ENCODE peak calls at places on chromosomes 4 and X, in five cellular contexts. S is HepG2, P is NT2/D1, H is GM12878, Y is H1. O is an unnamed sample.

GRCh38 chr4:46656071-46656470 is 253.0 kb downstream of the COX7B2 start:
- DNase-seq in H (no peak), P (no peak), S (no peak), Y (no peak), O (no peak)

GRCh38 chr4:87011340-87012034 is 76.7 kb downstream of the AFF1 start:
- DNase-seq in S (no peak), P (peak), Y (no peak), H (no peak), O (no peak)

GRCh38 chr4:106987314-106987713 is 48.8 kb downstream of the DKK2 start:
- DNase-seq in Y (no peak), H (no peak), S (no peak), P (no peak), O (no peak)

GRCh38 chr4:112184438-112184837 is 39.2 kb downstream of the FAM241A start:
- DNase-seq in P (no peak), Y (no peak), H (no peak), S (no peak), O (no peak)

GRCh38 chr4:21884615-21885014 is 64.0 kb downstream of the KCNIP4 start:
- DNase-seq in H (no peak), P (no peak), Y (no peak), S (no peak), O (no peak)

GRCh38 chr4:74539043-74539790 is 94.3 kb downstream of the AREG start:
- DNase-seq in H (no peak), P (no peak), Y (no peak), S (peak), O (no peak)

GRCh38 chr4:78592104-78592783 is 40.7 kb downstream of the ANXA3 start:
- DNase-seq in Y (no peak), S (no peak), H (no peak), P (peak), O (peak)

GRCh38 chr4:721261-722171 is 15.9 kb downstream of the PCGF3 start:
- DNase-seq in S (no peak), P (no peak), H (no peak), Y (no peak), O (no peak)

GRCh38 chr4:98838977-98839618 is 89.8 kb downstream of the EIF4E start:
- DNase-seq in P (no peak), S (no peak), Y (no peak), H (no peak), O (no peak)

GRCh38 chr4:25702848-25703247 is 47.2 kb downstream of the SLC34A2 start:
- DNase-seq in P (no peak), Y (no peak), H (no peak), S (no peak), O (no peak)

GRCh38 chr4:125702406-125702805 is 387.7 kb downstream of the FAT4 start:
- DNase-seq in S (no peak), H (no peak), Y (no peak), P (no peak), O (no peak)

GRCh38 chrX:18872621-18873020 is 111.3 kb downstream of the PHKA2 start:
- DNase-seq in H (no peak), Y (no peak), S (no peak), P (no peak), O (no peak)

GRCh38 chr4:15197005-15197404 is 194.7 kb downstream of the CPEB2 start:
- DNase-seq in S (peak), H (no peak), P (peak), Y (no peak), O (peak)

GRCh38 chrX:56462389-56462788 is 101.0 kb upstream of the UBQLN2 start:
- DNase-seq in P (no peak), H (no peak), Y (no peak), S (no peak), O (no peak)

GRCh38 chr4:158722917-158723793 is at the start of gene PPID:
- DNase-seq in H (peak), Y (peak), S (peak), P (peak), O (peak)

GRCh38 chr4:99887837-99888236 is 6.4 kb downstream of the LAMTOR3 start:
- DNase-seq in H (no peak), S (no peak), P (no peak), Y (no peak), O (no peak)

GRCh38 chr4:7412586-7412975 is 22.1 kb downstream of the PSAPL1 start:
- DNase-seq in P (no peak), S (no peak), H (no peak), Y (no peak), O (no peak)

GRCh38 chr4:112978691-112979472 is 70.6 kb upstream of the ANK2 start:
- DNase-seq in H (no peak), S (no peak), Y (no peak), P (no peak), O (no peak)

GRCh38 chr4:6217716-6218381 is 17.5 kb upstream of the JAKMIP1 start:
- DNase-seq in S (no peak), H (peak), Y (no peak), P (no peak), O (no peak)

GRCh38 chr4:26779674-26780073 is 81.0 kb upstream of the STIM2 start:
- DNase-seq in P (no peak), S (no peak), H (no peak), Y (no peak), O (no peak)

GRCh38 chr4:98522062-98522461 is 136.3 kb downstream of the TSPAN5 start:
- DNase-seq in H (no peak), S (no peak), P (no peak), Y (no peak), O (no peak)

GRCh38 chr4:150164055-150164454 is 85.8 kb downstream of the DCLK2 start:
- DNase-seq in Y (no peak), S (no peak), P (no peak), H (no peak), O (no peak)

GRCh38 chrX:50770702-50771101 is 43.3 kb downstream of the SHROOM4 start:
- DNase-seq in P (no peak), H (no peak), Y (no peak), S (peak), O (no peak)

GRCh38 chrX:114976321-114976720 is 41.1 kb downstream of the IL13RA2 start:
- DNase-seq in H (no peak), Y (no peak), S (no peak), P (no peak), O (no peak)

GRCh38 chr4:121277194-121278105 is 103.4 kb downstream of the QRFPR start:
- DNase-seq in S (peak), P (no peak), H (no peak), Y (no peak), O (peak)

GRCh38 chrX:41142130-41142529 is 56.9 kb downstream of the USP9X start:
- DNase-seq in S (no peak), H (no peak), Y (no peak), P (no peak), O (no peak)
- TF ChIP-seq SUZ12 in S (no peak), H (no peak), Y (no peak), P (no peak), O (no peak)

GRCh38 chrX:132676102-132676501 is 187.3 kb upstream of the MBNL3 start:
- DNase-seq in H (no peak), Y (no peak), S (no peak), P (no peak), O (no peak)

GRCh38 chrX:132676561-132677186 is 187.8 kb upstream of the MBNL3 start:
- DNase-seq in Y (no peak), P (no peak), H (no peak), S (no peak), O (peak)

GRCh38 chrX:132669142-132669541 is 180.3 kb upstream of the MBNL3 start:
- DNase-seq in Y (no peak), S (no peak), H (no peak), P (no peak), O (no peak)

GRCh38 chrX:132665676-132666075 is 176.8 kb upstream of the MBNL3 start:
- DNase-seq in H (no peak), P (no peak), S (no peak), Y (no peak), O (no peak)

GRCh38 chrX:132671229-132671641 is 182.4 kb upstream of the MBNL3 start:
- DNase-seq in S (no peak), P (peak), H (no peak), Y (peak), O (no peak)
- TF ChIP-seq SUZ12 in S (no peak), P (no peak), H (no peak), Y (no peak), O (no peak)

DNA sequence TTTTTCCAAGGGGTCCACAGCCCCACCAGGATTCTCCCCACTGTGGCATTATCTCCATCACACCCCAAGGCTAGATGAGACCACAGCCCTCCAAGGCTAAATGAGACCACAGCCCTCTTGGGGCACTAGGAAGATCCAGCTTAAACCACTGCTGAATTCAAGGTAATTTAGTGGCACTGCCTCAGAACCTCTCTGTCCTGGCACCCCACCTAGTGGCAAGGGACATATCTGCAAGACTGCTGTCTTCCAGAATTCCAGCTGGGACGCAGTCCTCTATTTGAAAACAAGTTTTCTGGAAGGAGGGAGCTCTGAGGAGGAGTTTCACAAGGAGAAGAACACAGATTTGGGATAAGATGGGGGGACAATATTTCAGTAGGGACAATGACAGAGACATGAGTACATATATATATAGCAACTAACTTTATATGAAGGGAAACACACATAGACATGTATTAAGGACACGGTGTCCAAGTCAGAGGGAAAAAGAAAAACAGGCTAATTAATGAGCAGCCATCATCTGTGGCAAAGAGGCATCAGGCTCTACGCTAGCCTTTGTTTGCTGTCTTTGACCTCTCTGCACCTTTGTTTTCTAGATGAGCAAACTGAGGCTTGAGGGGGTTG is 9.3 kb downstream of the CETN2 start:
- DNase-seq in P (peak), S (peak), H (no peak), Y (peak), O (peak)
- TF ChIP-seq SUZ12 in P (no peak), S (no peak), H (no peak), Y (no peak), O (no peak)

DNA sequence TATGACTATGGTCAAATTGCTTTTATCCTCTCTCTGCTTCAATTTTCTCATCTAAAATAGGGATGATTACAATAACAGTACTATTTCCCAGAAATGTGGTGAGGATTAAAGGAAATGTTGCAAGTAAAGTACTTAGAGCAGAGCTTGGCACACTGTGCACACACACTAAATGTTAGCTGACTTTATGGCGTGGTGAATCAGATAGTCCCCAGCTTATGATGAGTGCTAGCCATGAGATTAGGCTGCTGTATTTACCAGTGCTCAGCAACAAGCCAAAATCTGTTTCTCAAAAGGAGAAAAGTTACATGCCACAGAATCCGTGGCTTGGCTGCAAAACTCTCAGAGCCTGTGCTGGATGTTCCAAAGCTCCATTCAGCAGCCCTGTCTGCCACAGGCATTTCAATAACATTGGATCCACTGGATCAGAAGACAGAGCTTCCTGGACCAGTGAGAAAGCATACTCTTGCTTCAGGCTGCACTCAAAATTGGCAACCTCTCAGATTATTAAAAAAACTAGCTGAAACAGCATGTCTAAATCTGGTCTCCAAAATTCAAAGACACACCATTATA is 12.7 kb upstream of the STBD1 start:
- DNase-seq in P (no peak), S (no peak), H (no peak), Y (no peak), O (no peak)
- TF ChIP-seq SUZ12 in P (no peak), S (no peak), H (no peak), Y (no peak), O (no peak)

DNA sequence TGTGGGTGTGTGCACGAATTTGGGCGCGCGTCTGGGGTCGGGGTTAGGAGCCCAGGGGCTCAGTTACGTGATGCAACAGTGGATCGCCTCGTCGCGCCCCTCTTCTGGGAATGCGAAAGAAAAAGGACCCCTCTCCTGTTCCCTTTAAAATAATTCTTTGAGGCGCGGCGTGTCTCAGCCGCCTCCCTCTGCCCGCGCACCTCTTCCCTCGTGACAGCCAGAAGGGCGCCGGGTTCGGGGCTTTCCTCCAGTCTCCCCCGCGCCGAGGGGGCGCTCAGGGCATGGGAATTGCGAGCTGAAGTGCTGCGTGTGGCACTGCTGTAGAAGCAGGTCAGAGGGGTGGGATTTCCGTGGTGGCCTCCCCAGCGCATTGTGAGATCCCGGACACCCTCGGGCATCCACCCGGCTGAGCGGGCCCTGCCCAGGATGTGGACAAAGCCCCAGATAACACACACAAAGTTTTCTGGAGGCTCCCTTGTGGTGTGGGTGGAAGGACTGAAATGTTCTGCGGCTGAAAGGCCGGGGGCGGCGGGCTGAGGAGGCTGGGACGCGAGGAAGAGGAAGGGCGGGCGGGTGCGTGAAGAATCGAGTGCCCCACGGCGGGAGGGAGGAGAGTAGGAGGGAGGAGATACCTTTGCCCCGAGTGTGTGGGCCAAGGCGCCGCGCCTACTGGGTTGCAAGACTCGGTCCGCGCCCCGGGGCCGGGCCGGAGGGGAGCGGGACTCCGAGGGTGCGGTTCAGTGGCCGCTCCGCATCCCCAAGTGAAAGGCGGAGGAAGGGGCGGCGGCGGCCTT is 697 bp downstream of the SEPTIN11 start:
- DNase-seq in P (no peak), Y (no peak), H (no peak), S (peak), O (peak)
- TF ChIP-seq SUZ12 in P (no peak), Y (peak), H (no peak), S (no peak), O (no peak)